ENCODE peak calls at places on chromosomes 6 and 20, in five cellular contexts. D is glutamatergic neuron, R is bronchial epithelial cell, E is GM23338, B is cardiac muscle cell. O is an unnamed sample.

GRCh38 chr6:46118836-46119235 is 11.0 kb upstream of the ENPP4 start:
- DNase-seq in D (no peak), R (no peak), E (no peak), B (no peak), O (no peak)

GRCh38 chr20:2292711-2293110 is 3.1 kb upstream of the TGM3 start:
- DNase-seq in D (no peak), R (no peak), E (no peak), B (peak; percentile 23), O (no peak)

GRCh38 chr20:49635171-49635570 is 67.2 kb upstream of the PTGIS start:
- DNase-seq in D (peak; percentile 37), R (no peak), E (no peak), B (no peak), O (no peak)

GRCh38 chr20:34111057-34111711 is 859 bp downstream of the EIF2S2 start:
- DNase-seq in D (no peak), R (peak; percentile 82), E (peak; percentile 13), B (peak; percentile 87), O (no peak)

GRCh38 chr20:37542281-37542680 is 14.6 kb upstream of the BLCAP start:
- DNase-seq in D (no peak), R (peak; percentile 45), E (no peak), B (no peak), O (no peak)

GRCh38 chr20:48819813-48820648 is 7.8 kb downstream of the PREX1 start:
- DNase-seq in D (no peak), R (no peak), E (peak; percentile 27), B (no peak), O (no peak)

GRCh38 chr20:42484790-42485365 is 704.8 kb downstream of the PTPRT start:
- DNase-seq in D (no peak), R (no peak), E (no peak), B (no peak), O (no peak)

GRCh38 chr6:168942646-168943045 is 311.0 kb downstream of the THBS2 start:
- DNase-seq in D (no peak), R (no peak), E (no peak), B (no peak), O (no peak)

GRCh38 chr6:168166627-168167026 is 87.6 kb upstream of the FRMD1 start:
- DNase-seq in D (no peak), R (no peak), E (no peak), B (no peak), O (no peak)

GRCh38 chr20:57622579-57623381 is 2.6 kb upstream of the ZBP1 start:
- DNase-seq in D (peak; percentile 69), R (peak; percentile 92), E (peak; percentile 80), B (peak; percentile 60), O (no peak)

GRCh38 chr6:36202101-36202500 is 5.6 kb downstream of the BRPF3 start:
- DNase-seq in D (no peak), R (no peak), E (no peak), B (no peak), O (no peak)

GRCh38 chr6:129186988-129187387 is 304.1 kb downstream of the LAMA2 start:
- DNase-seq in D (no peak), R (peak; percentile 79), E (no peak), B (peak; percentile 71), O (no peak)

GRCh38 chr6:21396313-21396712 is 197.2 kb upstream of the SOX4 start:
- DNase-seq in D (no peak), R (peak; percentile 82), E (no peak), B (peak; percentile 69), O (no peak)

GRCh38 chr6:112401083-112401482 is 54.0 kb downstream of the RFPL4B start:
- DNase-seq in D (no peak), R (no peak), E (no peak), B (no peak), O (no peak)

GRCh38 chr6:32954983-32955802 is 2.3 kb upstream of the HLA-DMA start:
- DNase-seq in D (no peak), R (peak; percentile 54), E (peak; percentile 88), B (peak; percentile 26), O (no peak)

GRCh38 chr20:43755390-43755789 is 28.6 kb upstream of the GTSF1L start:
- DNase-seq in D (no peak), R (no peak), E (no peak), B (peak; percentile 67), O (no peak)

GRCh38 chr6:139979021-139979721 is 604.7 kb upstream of the CITED2 start:
- DNase-seq in D (no peak), R (no peak), E (no peak), B (peak; percentile 24), O (no peak)

GRCh38 chr6:13012977-13013680 is 296.6 kb downstream of the PHACTR1 start:
- DNase-seq in D (peak; percentile 42), R (no peak), E (peak; percentile 90), B (peak; percentile 37), O (no peak)

GRCh38 chr6:411402-412145 is 20.0 kb downstream of the IRF4 start:
- DNase-seq in D (no peak), R (peak; percentile 23), E (no peak), B (no peak), O (no peak)

GRCh38 chr20:10427060-10427692 is 6.8 kb downstream of the MKKS start:
- DNase-seq in D (peak; percentile 70), R (peak; percentile 46), E (peak; percentile 74), B (peak; percentile 82), O (peak; percentile 42)

GRCh38 chr6:14231546-14232280 is 114.1 kb downstream of the CD83 start:
- DNase-seq in D (no peak), R (no peak), E (no peak), B (no peak), O (no peak)

GRCh38 chr6:124466949-124467348 is 495.3 kb upstream of the RNF217 start:
- DNase-seq in D (no peak), R (peak; percentile 8), E (no peak), B (no peak), O (no peak)

GRCh38 chr6:55798571-55798970 is 76.8 kb downstream of the BMP5 start:
- DNase-seq in D (no peak), R (peak; percentile 60), E (no peak), B (no peak), O (no peak)

GRCh38 chr20:63167026-63167917 is 48.7 kb downstream of the YTHDF1 start:
- DNase-seq in D (peak; percentile 58), R (no peak), E (peak; percentile 62), B (no peak), O (no peak)

GRCh38 chr6:117976030-117976651 is 69.1 kb downstream of the SLC35F1 start:
- DNase-seq in D (no peak), R (peak; percentile 60), E (peak; percentile 90), B (peak; percentile 67), O (no peak)
- TF ChIP-seq CTCF in D (peak; percentile 73), R (peak; percentile 55), E (peak; percentile 75), B (peak; percentile 67), O (peak; percentile 28)

GRCh38 chr20:41398408-41398807 is 31.8 kb upstream of the EMILIN3 start:
- DNase-seq in D (no peak), R (no peak), E (no peak), B (peak; percentile 82), O (no peak)
- TF ChIP-seq CTCF in D (no peak), R (no peak), E (no peak), B (no peak), O (no peak)

DNA sequence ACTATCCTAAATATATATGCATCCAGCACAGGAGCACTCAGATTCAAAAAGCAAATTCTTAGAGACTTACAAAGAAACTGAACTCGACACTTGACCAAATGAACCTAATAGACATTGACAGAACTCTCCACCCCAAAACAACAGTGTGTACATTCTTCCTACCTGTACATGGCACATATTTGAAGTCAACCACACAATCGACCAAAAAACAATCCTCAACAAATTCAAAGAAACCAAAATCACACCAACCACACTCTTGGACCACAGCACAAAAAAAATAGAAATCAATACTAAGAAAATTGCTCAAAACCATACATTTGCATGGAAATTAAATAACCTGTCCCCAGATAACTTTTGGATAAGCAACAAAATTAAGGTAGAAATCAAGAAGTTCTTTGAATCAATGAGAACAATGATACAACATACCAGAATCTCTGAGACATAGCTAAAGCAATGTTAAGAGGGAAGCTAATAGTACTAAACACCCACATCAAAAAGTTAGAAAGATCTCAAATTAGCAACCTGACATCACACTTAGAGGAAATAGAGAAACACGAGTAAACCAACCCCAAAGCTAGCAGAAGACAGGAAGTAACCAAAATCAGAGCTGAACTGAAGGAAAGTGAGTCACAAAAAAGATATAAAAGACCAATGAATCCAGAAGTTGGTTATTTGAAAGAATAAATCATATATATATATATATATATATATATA is 12.5 kb upstream of the TREM1 start:
- DNase-seq in D (no peak), R (no peak), E (no peak), B (no peak), O (no peak)
- TF ChIP-seq CTCF in D (no peak), R (no peak), E (no peak), B (no peak), O (no peak)

GRCh38 chr6:53410508-53411258 is 61.9 kb upstream of the ELOVL5 start:
- DNase-seq in D (peak; percentile 38), R (peak; percentile 38), E (peak; percentile 65), B (peak; percentile 55), O (no peak)
- TF ChIP-seq CTCF in D (peak; percentile 33), R (peak; percentile 69), E (peak; percentile 79), B (peak; percentile 59), O (no peak)